ENCODE peak calls at places on chromosomes 5 and 9, in seven cellular contexts. O is A549, Z is hepatocyte, U is heart right ventricle, C is astrocyte, Y is Peyer's patch, D is right atrium auricular region. P is an unnamed sample. For H3K9me3, the result is how much of the 10 kb centered on the place peaks cover.

GRCh38 chr5:134136771-134137170 is 22.3 kb downstream of the TCF7 start:
- DNase-seq in O (no peak), Z (no peak), U (no peak), C (no peak), Y (no peak), D (peak), P (peak)

GRCh38 chr5:53430618-53431252 is 49.7 kb upstream of the FST start:
- DNase-seq in O (peak), Z (peak), U (no peak), C (peak), Y (no peak), D (no peak), P (no peak)

GRCh38 chr9:115106001-115106400 is 12.0 kb downstream of the TNC start:
- DNase-seq in O (peak), Z (peak), U (no peak), C (no peak), Y (no peak), D (no peak), P (no peak)

GRCh38 chr5:140175367-140176027 is 509 bp downstream of the CYSTM1 start:
- DNase-seq in O (peak), Z (peak), U (peak), C (peak), Y (peak), D (peak), P (peak)

GRCh38 chr9:134765785-134766184 is 114.8 kb upstream of the FCN2 start:
- DNase-seq in O (no peak), Z (no peak), U (no peak), C (no peak), Y (no peak), D (no peak), P (no peak)

GRCh38 chr9:128004011-128004604 is 23.3 kb upstream of the EEIG1 start:
- DNase-seq in O (no peak), Z (no peak), U (no peak), C (no peak), Y (no peak), D (no peak), P (no peak)

GRCh38 chr5:65326912-65327311 is 154.8 kb downstream of the ADAMTS6 start:
- DNase-seq in O (no peak), Z (no peak), U (no peak), C (peak), Y (no peak), D (no peak), P (no peak)

GRCh38 chr9:109156705-109157104 is 10.3 kb downstream of the FRRS1L start:
- DNase-seq in O (no peak), Z (no peak), U (no peak), C (no peak), Y (no peak), D (no peak), P (no peak)

GRCh38 chr9:112198646-112199045 is 23.5 kb upstream of the SUSD1 start:
- DNase-seq in O (peak), Z (peak), U (no peak), C (no peak), Y (no peak), D (no peak), P (no peak)

GRCh38 chr5:31913796-31914188 is 260.3 kb downstream of the GOLPH3 start:
- DNase-seq in O (no peak), Z (no peak), U (no peak), C (no peak), Y (no peak), D (no peak), P (no peak)

GRCh38 chr5:160369990-160370712 is at the start of gene C1QTNF2:
- DNase-seq in O (peak), Z (peak), U (peak), C (peak), Y (peak), D (peak), P (no peak)

GRCh38 chr5:111699976-111700375 is 57.0 kb downstream of the NREP start:
- DNase-seq in O (no peak), Z (no peak), U (no peak), C (peak), Y (no peak), D (no peak), P (no peak)

GRCh38 chr5:149667827-149668122 is 62.3 kb upstream of the PPARGC1B start:
- DNase-seq in O (no peak), Z (no peak), U (no peak), C (no peak), Y (no peak), D (no peak), P (no peak)
- TF ChIP-seq CTCF in O (no peak), Z (no peak), U (no peak), C (no peak), Y (no peak), D (no peak), P (peak)

DNA sequence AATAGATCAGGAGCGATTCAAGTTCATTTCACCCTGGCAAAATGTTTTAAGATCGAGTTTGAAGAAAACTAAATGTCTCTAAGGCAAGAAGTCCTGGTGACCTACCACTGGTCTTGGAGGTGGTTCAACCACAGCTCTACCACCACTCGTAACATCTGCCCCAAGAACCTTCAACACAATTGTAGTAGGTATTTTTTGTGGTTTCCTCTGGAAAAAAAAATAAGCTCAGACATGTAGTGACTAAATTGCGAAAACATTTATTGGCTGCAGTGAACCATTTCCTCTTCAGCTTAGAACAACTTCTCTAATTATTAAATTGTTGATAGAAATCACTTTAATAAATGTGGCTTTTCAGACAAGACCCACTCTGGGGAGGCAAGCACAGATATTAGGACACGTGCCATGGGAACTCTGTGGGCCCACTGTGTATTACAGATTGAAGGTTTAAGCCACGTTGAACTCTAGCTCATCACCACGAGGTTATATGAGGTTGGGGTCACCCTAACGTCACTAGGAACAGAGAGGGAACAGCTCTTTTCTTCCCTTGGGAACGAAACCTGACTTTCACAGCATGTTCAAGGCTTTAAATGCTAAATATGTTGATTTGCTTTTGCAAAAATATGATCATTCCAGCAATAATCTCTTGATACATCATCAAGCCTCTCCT is 142.9 kb downstream of the HSD17B3 start:
- DNase-seq in O (no peak), Z (no peak), U (no peak), C (peak), Y (no peak), D (no peak), P (no peak)
- H3K9me3 ChIP-seq in O (under half), Z (under half), U (under half), C (under half), Y (under half), D (under half), P (under half)

GRCh38 chr9:122371851-122372250 is 1.0 kb downstream of the PTGS1 start:
- DNase-seq in O (no peak), Z (no peak), U (no peak), C (no peak), Y (peak), D (no peak), P (no peak)
- H3K4me3 ChIP-seq in O (no peak), Z (no peak), U (peak), C (no peak), Y (no peak), D (peak), P (no peak)

GRCh38 chr5:109691248-109691574 is 1.5 kb downstream of the MAN2A1 start:
- DNase-seq in O (no peak), Z (no peak), U (no peak), C (no peak), Y (no peak), D (no peak), P (peak)

GRCh38 chr5:109689740-109690455 is at the start of gene MAN2A1:
- DNase-seq in O (peak), Z (peak), U (peak), C (peak), Y (peak), D (peak), P (peak)

GRCh38 chr5:109690456-109691247 is 925 bp downstream of the MAN2A1 start:
- DNase-seq in O (peak), Z (peak), U (peak), C (peak), Y (peak), D (peak), P (peak)

GRCh38 chr5:109688999-109689739 is 558 bp upstream of the MAN2A1 start:
- DNase-seq in O (peak), Z (peak), U (peak), C (peak), Y (peak), D (peak), P (peak)

GRCh38 chr5:109688647-109688998 is 1.1 kb upstream of the MAN2A1 start:
- DNase-seq in O (no peak), Z (peak), U (no peak), C (no peak), Y (no peak), D (no peak), P (no peak)
- TF ChIP-seq CTCF in O (peak), Z (peak), U (peak), C (peak), Y (peak), D (peak), P (no peak)

DNA sequence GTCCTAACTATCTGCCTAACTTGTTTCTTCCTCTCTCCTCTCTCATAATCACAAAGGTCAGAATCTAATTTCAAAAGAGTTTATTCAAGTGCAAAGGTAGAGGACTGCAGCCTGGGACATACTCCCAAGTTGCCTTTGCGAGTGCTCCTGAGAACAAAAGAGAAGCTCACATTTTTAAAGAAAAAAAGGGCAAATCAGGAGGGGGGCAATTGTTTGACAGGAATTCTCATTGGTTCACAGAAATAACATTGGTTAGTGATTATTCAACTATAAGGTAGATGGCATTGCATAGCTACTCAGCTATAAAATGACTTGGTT is 108.1 kb upstream of the RAI14 start:
- DNase-seq in O (no peak), Z (no peak), U (no peak), C (no peak), Y (no peak), D (no peak), P (no peak)
- H3K9me3 ChIP-seq in O (under half), Z (under half), U (under half), C (under half), Y (under half), D (under half), P (under half)

GRCh38 chr5:176809544-176810083 is 745 bp upstream of the UNC5A start:
- DNase-seq in O (no peak), Z (no peak), U (no peak), C (no peak), Y (no peak), D (no peak), P (no peak)
- H3K4me3 ChIP-seq in O (peak), Z (peak), U (peak), C (no peak), Y (peak), D (no peak), P (peak)

GRCh38 chr5:90408571-90409317 is 812 bp downstream of the CETN3 start:
- DNase-seq in O (no peak), Z (peak), U (no peak), C (no peak), Y (no peak), D (no peak), P (no peak)

GRCh38 chr5:90409318-90410177 is at the start of gene CETN3:
- DNase-seq in O (peak), Z (peak), U (peak), C (peak), Y (peak), D (peak), P (peak)

GRCh38 chr5:90406466-90406865 is 3.1 kb downstream of the CETN3 start:
- DNase-seq in O (no peak), Z (no peak), U (no peak), C (peak), Y (no peak), D (no peak), P (no peak)

GRCh38 chr5:90410178-90410762 is 714 bp upstream of the CETN3 start:
- DNase-seq in O (no peak), Z (peak), U (no peak), C (no peak), Y (no peak), D (no peak), P (no peak)
- TF ChIP-seq CTCF in O (peak), Z (no peak), U (no peak), C (no peak), Y (no peak), D (no peak), P (no peak)

DNA sequence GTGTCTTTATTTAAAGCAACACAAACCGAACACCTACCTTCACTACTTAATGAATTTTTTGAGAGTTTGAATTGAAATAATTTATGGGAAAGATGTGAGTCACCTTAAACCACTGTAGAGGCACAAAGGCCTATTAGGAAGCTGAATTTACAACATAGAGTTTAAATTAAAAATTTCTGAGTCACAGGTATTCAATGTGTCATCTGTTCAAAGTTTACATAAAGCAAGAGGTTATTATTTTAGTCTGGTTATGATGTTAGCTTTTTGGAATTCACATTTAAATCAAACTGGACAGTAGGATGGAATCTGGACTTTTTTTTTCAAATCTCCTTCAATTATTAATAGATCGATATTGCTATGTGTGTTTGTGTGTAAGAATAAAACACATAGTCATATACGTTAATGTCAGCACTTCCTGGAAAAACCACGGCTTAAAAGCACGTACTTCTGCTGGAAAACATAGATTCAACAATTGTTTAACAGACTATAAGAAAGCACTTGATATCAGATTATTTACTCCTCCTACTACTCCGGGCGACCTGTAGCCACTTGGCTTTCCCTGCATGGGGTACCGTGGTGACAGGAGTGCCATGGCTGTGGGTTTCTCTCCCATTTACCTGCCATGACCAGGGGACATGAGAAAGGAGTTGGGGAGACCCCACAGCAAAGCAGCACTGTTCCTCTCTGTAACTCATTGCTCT is 638.6 kb downstream of the SEMA5A start:
- DNase-seq in O (no peak), Z (no peak), U (no peak), C (peak), Y (no peak), D (no peak), P (no peak)
- H3K9me3 ChIP-seq in O (under half), Z (under half), U (under half), C (under half), Y (under half), D (under half), P (under half)

DNA sequence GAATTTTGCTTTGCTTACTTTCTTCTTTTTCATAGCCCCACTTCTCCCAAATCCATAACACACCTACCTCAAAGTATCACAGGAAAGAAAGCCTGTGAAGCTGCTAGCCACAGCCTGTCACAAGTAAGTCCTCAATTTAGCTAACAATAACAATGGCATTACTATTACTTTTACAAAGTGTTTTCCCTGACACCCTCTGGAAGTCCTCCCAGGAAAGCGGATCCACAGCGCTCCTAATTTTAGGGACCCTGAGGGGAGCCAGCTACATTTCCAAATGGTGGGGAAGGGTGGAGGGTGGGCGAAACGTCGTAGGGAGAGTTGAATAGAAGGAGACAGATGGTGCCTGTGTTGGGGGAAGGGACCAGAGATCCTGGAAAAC is 554 bp upstream of the WWC1 start:
- DNase-seq in O (no peak), Z (no peak), U (no peak), C (no peak), Y (no peak), D (no peak), P (no peak)
- H3K4me3 ChIP-seq in O (peak), Z (peak), U (peak), C (peak), Y (peak), D (no peak), P (peak)

GRCh38 chr5:176542596-176543427 is 5.6 kb upstream of the RNF44 start:
- DNase-seq in O (peak), Z (peak), U (peak), C (no peak), Y (no peak), D (no peak), P (no peak)
- TF ChIP-seq CTCF in O (peak), Z (no peak), U (no peak), C (no peak), Y (peak), D (no peak), P (peak)

P was measured in RWPE2.